ENCODE peak calls at places on chromosomes 12 and 14, in five cellular contexts. E, S, U, Z and Q are unnamed samples.

GRCh38 chr12:101959607-101960006 is 82.2 kb downstream of the DRAM1 start:
- DNase-seq in E (no peak), S (no peak), U (no peak), Z (no peak), Q (no peak)

GRCh38 chr12:9098463-9099026 is 17.2 kb downstream of the A2M start:
- DNase-seq in E (peak; percentile 57), S (no peak), U (no peak), Z (no peak), Q (no peak)

GRCh38 chr14:29548948-29549370 is 378.7 kb downstream of the PRKD1 start:
- DNase-seq in E (no peak), S (no peak), U (no peak), Z (peak; percentile 68), Q (no peak)

GRCh38 chr12:68001486-68002466 is 12.5 kb downstream of the IFNG-AS1 start:
- DNase-seq in E (no peak), S (no peak), U (no peak), Z (peak; percentile 33), Q (no peak)

GRCh38 chr14:65528069-65528468 is 115.5 kb downstream of the FUT8 start:
- DNase-seq in E (no peak), S (no peak), U (no peak), Z (no peak), Q (no peak)

GRCh38 chr12:59624732-59625455 is 29.1 kb downstream of the SLC16A7 start:
- DNase-seq in E (no peak), S (no peak), U (no peak), Z (no peak), Q (no peak)

GRCh38 chr14:55073856-55074255 is 22.4 kb downstream of the MAPK1IP1L start:
- DNase-seq in E (no peak), S (no peak), U (no peak), Z (no peak), Q (no peak)

GRCh38 chr12:31225656-31226535 is 100.1 kb downstream of the SINHCAF start:
- DNase-seq in E (no peak), S (no peak), U (no peak), Z (no peak), Q (no peak)

GRCh38 chr12:88648625-88649024 is 68.4 kb upstream of the KITLG start:
- DNase-seq in E (no peak), S (no peak), U (no peak), Z (no peak), Q (no peak)

GRCh38 chr12:66694666-66695065 is 15.8 kb upstream of the GRIP1 start:
- DNase-seq in E (no peak), S (no peak), U (no peak), Z (no peak), Q (no peak)

GRCh38 chr14:24317141-24317927 is 6.0 kb downstream of the LTB4R start:
- DNase-seq in E (no peak), S (no peak), U (no peak), Z (no peak), Q (no peak)

GRCh38 chr12:47164730-47165439 is 85.1 kb upstream of the AMIGO2 start:
- DNase-seq in E (no peak), S (no peak), U (no peak), Z (no peak), Q (no peak)

GRCh38 chr12:14597480-14597879 is 29.8 kb upstream of the PLBD1 start:
- DNase-seq in E (no peak), S (no peak), U (no peak), Z (no peak), Q (no peak)

GRCh38 chr12:51253276-51253675 is 14.7 kb downstream of the DAZAP2 start:
- DNase-seq in E (no peak), S (no peak), U (no peak), Z (no peak), Q (no peak)

GRCh38 chr12:121036810-121037326 is 2.2 kb downstream of the OASL start:
- DNase-seq in E (no peak), S (no peak), U (no peak), Z (no peak), Q (no peak)

GRCh38 chr12:54405106-54405505 is 14.0 kb downstream of the ITGA5 start:
- DNase-seq in E (no peak), S (no peak), U (no peak), Z (no peak), Q (no peak)

GRCh38 chr12:63319936-63320633 is 169.1 kb upstream of the AVPR1A start:
- DNase-seq in E (no peak), S (no peak), U (no peak), Z (no peak), Q (no peak)

GRCh38 chr12:15592934-15593333 is 196.3 kb downstream of the EPS8 start:
- DNase-seq in E (no peak), S (no peak), U (no peak), Z (peak; percentile 62), Q (no peak)

GRCh38 chr12:7346571-7347225 is 42.8 kb downstream of the ACSM4 start:
- DNase-seq in E (no peak), S (no peak), U (no peak), Z (no peak), Q (no peak)

GRCh38 chr12:13368431-13368830 is 171.9 kb downstream of the EMP1 start:
- DNase-seq in E (peak; percentile 17), S (no peak), U (no peak), Z (no peak), Q (no peak)

GRCh38 chr14:92093320-92093719 is 13.1 kb downstream of the ATXN3 start:
- DNase-seq in E (no peak), S (no peak), U (no peak), Z (peak; percentile 14), Q (no peak)

GRCh38 chr12:63362801-63363200 is 211.8 kb upstream of the AVPR1A start:
- DNase-seq in E (no peak), S (no peak), U (no peak), Z (no peak), Q (no peak)

GRCh38 chr14:78848234-78848820 is 678.2 kb downstream of the NRXN3 start:
- DNase-seq in E (no peak), S (peak; percentile 27), U (no peak), Z (peak; percentile 54), Q (no peak)

GRCh38 chr12:6782903-6783571 is 6.3 kb upstream of the CD4 start:
- DNase-seq in E (no peak), S (no peak), U (no peak), Z (no peak), Q (no peak)

GRCh38 chr14:34324363-34324795 is 137.7 kb downstream of the SPTSSA start:
- DNase-seq in E (no peak), S (no peak), U (no peak), Z (peak; percentile 58), Q (no peak)

GRCh38 chr14:52175982-52176502 is 91.5 kb upstream of the PTGDR start:
- DNase-seq in E (no peak), S (no peak), U (no peak), Z (no peak), Q (peak; percentile 44)
- H3K9me3 ChIP-seq in E (peaks cover 18% of the 10 kb centered on the region), S (peaks cover 12% of the 10 kb centered on the region), U (peaks cover 8% of the 10 kb centered on the region), Z (peaks cover 9% of the 10 kb centered on the region), Q (peaks cover 17% of the 10 kb centered on the region)

GRCh38 chr12:58099476-58099875 is 158.1 kb downstream of the ATP23 start:
- DNase-seq in E (no peak), S (no peak), U (no peak), Z (no peak), Q (no peak)

GRCh38 chr12:58106185-58106584 is 164.8 kb downstream of the ATP23 start:
- DNase-seq in E (no peak), S (no peak), U (no peak), Z (no peak), Q (no peak)

GRCh38 chr12:58104443-58104842 is 163.1 kb downstream of the ATP23 start:
- DNase-seq in E (no peak), S (no peak), U (no peak), Z (no peak), Q (no peak)

DNA sequence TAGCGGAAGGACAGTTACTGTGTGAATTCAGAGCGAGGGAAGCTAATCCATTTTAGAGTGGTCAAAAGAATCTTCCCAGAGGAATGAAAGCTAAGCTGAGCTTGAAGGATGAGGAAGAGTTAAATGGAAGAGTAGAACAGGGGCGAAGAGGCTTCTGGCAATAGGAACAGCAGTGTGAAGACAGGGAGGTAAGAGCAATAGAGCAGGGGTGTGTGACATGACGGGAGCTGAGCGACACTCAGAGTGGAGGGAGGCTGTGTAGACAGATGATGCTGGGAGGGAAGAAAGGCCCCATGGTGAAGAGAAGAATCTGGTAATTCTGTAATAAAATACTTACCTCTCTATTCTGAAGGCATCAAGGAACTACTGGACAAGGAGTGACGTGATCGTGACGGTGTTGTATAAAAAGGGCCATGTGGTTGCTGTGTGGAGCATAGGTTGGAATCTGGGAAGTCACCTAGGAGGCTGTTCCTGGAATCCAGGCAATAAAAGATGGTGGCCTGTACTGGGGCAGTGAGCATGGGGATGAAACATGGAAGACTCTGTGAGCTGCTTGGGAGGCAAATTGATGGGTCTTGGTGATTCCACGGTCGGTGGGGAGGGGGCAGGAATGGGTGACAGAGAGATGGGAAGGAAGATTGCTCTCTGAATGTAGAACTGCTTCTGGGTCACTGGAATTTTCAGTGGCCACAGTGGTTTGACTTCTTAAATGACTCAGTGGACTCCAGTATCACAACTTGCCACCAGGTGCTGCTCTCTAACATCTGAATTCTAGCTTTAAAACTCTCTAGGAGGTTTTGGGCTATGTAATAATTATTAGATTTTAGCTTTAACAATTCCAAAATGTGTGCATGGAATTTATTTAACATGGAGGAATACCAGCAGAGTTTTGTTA is 164.1 kb downstream of the ATP23 start:
- DNase-seq in E (no peak), S (no peak), U (no peak), Z (peak; percentile 10), Q (no peak)
- TF ChIP-seq CTCF in E (no peak), S (no peak), U (no peak), Z (no peak), Q (no peak)

GRCh38 chr12:10226086-10226485 is 13.4 kb downstream of the GABARAPL1 start:
- DNase-seq in E (no peak), S (no peak), U (no peak), Z (no peak), Q (no peak)

GRCh38 chr12:10223208-10223607 is 10.5 kb downstream of the GABARAPL1 start:
- DNase-seq in E (no peak), S (no peak), U (no peak), Z (no peak), Q (no peak)

GRCh38 chr12:10221846-10222245 is 9.2 kb downstream of the GABARAPL1 start:
- DNase-seq in E (no peak), S (no peak), U (no peak), Z (no peak), Q (no peak)

GRCh38 chr12:10226740-10227139 is 14.1 kb downstream of the GABARAPL1 start:
- DNase-seq in E (no peak), S (no peak), U (no peak), Z (no peak), Q (no peak)

GRCh38 chr12:10227648-10228047 is 15.0 kb downstream of the GABARAPL1 start:
- DNase-seq in E (no peak), S (no peak), U (no peak), Z (no peak), Q (no peak)
- H3K27ac ChIP-seq in E (no peak overlapping the region), S (no peak overlapping the region), U (no peak overlapping the region), Z (no peak overlapping the region), Q (no peak overlapping the region)

DNA sequence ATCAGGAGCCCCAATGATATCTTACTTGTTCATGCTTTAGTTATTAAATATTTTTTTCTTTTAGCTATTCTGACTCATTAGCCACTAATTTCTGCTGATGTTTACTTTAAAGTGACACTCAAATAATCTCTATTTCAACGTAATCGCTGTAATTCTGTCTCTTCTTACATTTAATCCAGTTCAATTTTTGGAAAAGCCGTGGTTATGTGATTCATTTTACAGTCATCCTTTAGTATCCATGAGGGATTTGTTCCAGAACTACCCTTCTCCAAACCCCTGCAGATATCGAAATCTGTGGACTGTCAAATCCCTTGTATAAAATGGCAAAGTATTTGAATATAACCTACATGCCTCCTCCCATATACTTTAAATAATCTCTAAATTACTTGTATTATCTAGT is 1103.4 kb downstream of the LRFN5 start:
- DNase-seq in E (no peak), S (no peak), U (no peak), Z (no peak), Q (no peak)
- H3K9me3 ChIP-seq in E (no peaks in the 10 kb centered on the region), S (no peaks in the 10 kb centered on the region), U (no peaks in the 10 kb centered on the region), Z (no peaks in the 10 kb centered on the region), Q (no peaks in the 10 kb centered on the region)

GRCh38 chr14:105974902-105975301 is 448.5 kb downstream of the TMEM121 start:
- DNase-seq in E (peak; percentile 1), S (no peak), U (no peak), Z (peak; percentile 12), Q (peak; percentile 41)
- TF ChIP-seq CTCF in E (peak; percentile 37), S (no peak), U (no peak), Z (peak; percentile 17), Q (peak; percentile 68)